ENCODE peak calls at places on chromosomes 7 and 10, in seven cellular contexts. J, R, K, D, C, T and H are unnamed samples.

GRCh38 chr10:60901561-60902235 is 42.3 kb downstream of the RHOBTB1 start:
- DNase-seq in J (no peak), R (no peak), K (no peak), D (no peak), C (no peak), T (no peak), H (no peak)

GRCh38 chr10:31034041-31034918 is 2.6 kb upstream of the ZNF438 start:
- DNase-seq in J (peak), R (peak), K (peak), D (peak), C (no peak), T (no peak), H (peak)

GRCh38 chr7:2732959-2733584 is 45.1 kb downstream of the AMZ1 start:
- DNase-seq in J (peak), R (peak), K (no peak), D (peak), C (peak), T (no peak), H (peak)

GRCh38 chr10:124059552-124059951 is 33.8 kb downstream of the CHST15 start:
- DNase-seq in J (no peak), R (no peak), K (no peak), D (no peak), C (no peak), T (no peak), H (no peak)

GRCh38 chr7:151167197-151167911 is at the start of gene GBX1:
- DNase-seq in J (peak), R (peak), K (no peak), D (no peak), C (no peak), T (peak), H (no peak)

GRCh38 chr7:131045526-131045925 is 282.1 kb upstream of the MKLN1 start:
- DNase-seq in J (no peak), R (no peak), K (no peak), D (no peak), C (no peak), T (no peak), H (no peak)

GRCh38 chr7:19713676-19714075 is 4.8 kb upstream of the POLR1F start:
- DNase-seq in J (peak), R (peak), K (peak), D (no peak), C (no peak), T (peak), H (peak)

GRCh38 chr10:75205908-75206307 is 4.7 kb upstream of the VDAC2 start:
- DNase-seq in J (no peak), R (no peak), K (no peak), D (no peak), C (no peak), T (no peak), H (no peak)

GRCh38 chr10:32140403-32140802 is 84.2 kb upstream of the KIF5B start:
- DNase-seq in J (no peak), R (no peak), K (no peak), D (no peak), C (no peak), T (no peak), H (no peak)

GRCh38 chr7:96045919-96046318 is 273.6 kb downstream of the DYNC1I1 start:
- DNase-seq in J (no peak), R (no peak), K (no peak), D (no peak), C (no peak), T (no peak), H (no peak)

GRCh38 chr10:44921506-44921905 is 10.4 kb downstream of the TMEM72 start:
- DNase-seq in J (no peak), R (no peak), K (no peak), D (no peak), C (no peak), T (no peak), H (no peak)

GRCh38 chr10:30491204-30491603 is 57.2 kb downstream of the MAP3K8 start:
- DNase-seq in J (peak), R (peak), K (peak), D (peak), C (no peak), T (no peak), H (peak)

GRCh38 chr7:106583133-106583532 is 77.8 kb downstream of the CCDC71L start:
- DNase-seq in J (peak), R (peak), K (no peak), D (no peak), C (no peak), T (no peak), H (peak)

GRCh38 chr10:70695241-70696030 is 23.1 kb downstream of the ADAMTS14 start:
- DNase-seq in J (peak), R (no peak), K (no peak), D (no peak), C (no peak), T (no peak), H (peak)

GRCh38 chr7:111029141-111029572 is 61.8 kb upstream of the LRRN3 start:
- DNase-seq in J (no peak), R (no peak), K (no peak), D (no peak), C (no peak), T (no peak), H (no peak)

GRCh38 chr7:35513192-35513591 is 181.7 kb downstream of the HERPUD2 start:
- DNase-seq in J (no peak), R (no peak), K (no peak), D (no peak), C (no peak), T (no peak), H (no peak)

GRCh38 chr7:126715076-126715475 is 537.7 kb downstream of the GRM8 start:
- DNase-seq in J (no peak), R (no peak), K (no peak), D (no peak), C (no peak), T (no peak), H (no peak)

GRCh38 chr10:131818510-131819234 is 82.1 kb upstream of the PPP2R2D start:
- DNase-seq in J (no peak), R (no peak), K (no peak), D (no peak), C (peak), T (no peak), H (no peak)

GRCh38 chr7:23616593-23616992 is 19.4 kb downstream of the CCDC126 start:
- DNase-seq in J (no peak), R (no peak), K (no peak), D (no peak), C (no peak), T (no peak), H (no peak)

GRCh38 chr7:137717811-137718271 is 128.9 kb downstream of the DGKI start:
- DNase-seq in J (peak), R (peak), K (peak), D (no peak), C (no peak), T (peak), H (peak)

GRCh38 chr10:44186150-44186549 is 198.7 kb downstream of the CXCL12 start:
- DNase-seq in J (peak), R (peak), K (no peak), D (no peak), C (no peak), T (no peak), H (peak)

GRCh38 chr10:78514459-78514858 is 480.8 kb downstream of the RPS24 start:
- DNase-seq in J (peak), R (no peak), K (no peak), D (no peak), C (no peak), T (no peak), H (no peak)

GRCh38 chr7:57417736-57418135 is 32.2 kb upstream of the ZNF716 start:
- DNase-seq in J (no peak), R (no peak), K (no peak), D (no peak), C (no peak), T (no peak), H (no peak)

GRCh38 chr10:48448796-48449195 is 142.3 kb downstream of the MAPK8 start:
- DNase-seq in J (peak), R (peak), K (no peak), D (no peak), C (no peak), T (no peak), H (peak)

GRCh38 chr7:155702616-155703015 is 58.2 kb downstream of the RBM33 start:
- DNase-seq in J (peak), R (peak), K (no peak), D (no peak), C (no peak), T (no peak), H (no peak)

GRCh38 chr7:72042855-72043254 is 369.3 kb downstream of the CALN1 start:
- DNase-seq in J (no peak), R (peak), K (no peak), D (no peak), C (no peak), T (no peak), H (no peak)

GRCh38 chr7:40525764-40526163 is 391.0 kb downstream of the SUGCT start:
- DNase-seq in J (no peak), R (no peak), K (no peak), D (no peak), C (no peak), T (no peak), H (peak)

GRCh38 chr10:27714349-27714748 is 31.3 kb downstream of the MKX start:
- DNase-seq in J (peak), R (no peak), K (no peak), D (no peak), C (no peak), T (no peak), H (peak)

GRCh38 chr7:47693161-47693740 is 111.3 kb upstream of the TNS3 start:
- DNase-seq in J (peak), R (peak), K (no peak), D (no peak), C (no peak), T (no peak), H (peak)

GRCh38 chr7:95180-95862 is 97.0 kb upstream of the FAM20C start:
- DNase-seq in J (peak), R (peak), K (no peak), D (no peak), C (no peak), T (no peak), H (peak)

GRCh38 chr7:33807779-33808482 is 97.4 kb upstream of the BMPER start:
- DNase-seq in J (peak), R (peak), K (no peak), D (no peak), C (peak), T (no peak), H (peak)